ENCODE peak calls at places on chromosome 19, in five cellular contexts. C, D, N, B and A are unnamed samples. For H3K4me1, the result is how much of the 10 kb centered on the place peaks cover.

GRCh38 chr19:4057913-4058695 is 8.6 kb downstream of the ZBTB7A start:
- DNase-seq in C (peak), N (peak), B (peak), D (peak), A (peak)

GRCh38 chr19:38841787-38842438 is 7.9 kb downstream of the HNRNPL start:
- DNase-seq in N (no peak), C (no peak), B (no peak), D (no peak), A (no peak)

GRCh38 chr19:51473009-51473707 is 5.2 kb upstream of the CEACAM18 start:
- DNase-seq in C (no peak), D (peak), N (peak), B (no peak), A (peak)

GRCh38 chr19:40713939-40714338 is 2.7 kb downstream of the COQ8B start:
- DNase-seq in C (no peak), N (no peak), B (no peak), D (no peak), A (no peak)

GRCh38 chr19:57583521-57584416 is at the start of gene ZIK1:
- DNase-seq in D (peak), C (peak), N (peak), B (peak), A (peak)

GRCh38 chr19:55158848-55159793 is 1.6 kb upstream of the TNNI3 start:
- DNase-seq in D (no peak), C (no peak), N (no peak), B (no peak), A (no peak)

GRCh38 chr19:58204566-58204965 is 21.7 kb downstream of the ZNF274 start:
- DNase-seq in D (no peak), B (no peak), N (no peak), C (no peak), A (no peak)

GRCh38 chr19:48444129-48444932 is 1.5 kb upstream of the GRWD1 start:
- DNase-seq in B (no peak), C (no peak), N (no peak), D (no peak), A (peak)

GRCh38 chr19:36547001-36547732 is 19.1 kb upstream of the ZNF260 start:
- DNase-seq in N (peak), C (no peak), D (no peak), B (no peak), A (no peak)

GRCh38 chr19:42386974-42387707 is 3.0 kb downstream of the CNFN start:
- DNase-seq in N (peak), D (peak), B (peak), C (no peak), A (peak)

GRCh38 chr19:38667552-38668205 is 20.2 kb downstream of the ACTN4 start:
- DNase-seq in N (no peak), B (no peak), C (peak), D (no peak), A (no peak)

GRCh38 chr19:35216026-35216832 is 12.3 kb downstream of the FAM187B start:
- DNase-seq in C (no peak), N (peak), D (no peak), B (peak), A (no peak)

GRCh38 chr19:33134571-33135041 is 2.7 kb downstream of the WDR88 start:
- DNase-seq in N (no peak), B (no peak), C (peak), D (no peak), A (no peak)

GRCh38 chr19:45079063-45079910 is at the start of gene GEMIN7:
- DNase-seq in B (peak), D (peak), N (peak), C (peak), A (peak)

GRCh38 chr19:1474765-1475351 is 4.2 kb downstream of the C19orf25 start:
- DNase-seq in N (no peak), C (peak), B (no peak), D (no peak), A (no peak)

GRCh38 chr19:1473424-1473851 is 5.6 kb downstream of the C19orf25 start:
- DNase-seq in B (no peak), D (no peak), N (no peak), C (peak), A (no peak)

GRCh38 chr19:1473056-1473400 is 6.0 kb downstream of the C19orf25 start:
- DNase-seq in C (no peak), D (no peak), N (no peak), B (no peak), A (no peak)

GRCh38 chr19:1475751-1476437 is 3.1 kb downstream of the C19orf25 start:
- DNase-seq in D (no peak), N (no peak), B (no peak), C (peak), A (no peak)

GRCh38 chr19:1474011-1474764 is 4.8 kb downstream of the C19orf25 start:
- DNase-seq in B (no peak), C (no peak), N (no peak), D (no peak), A (peak)
- H3K4me1 ChIP-seq in B (under half), C (under half), N (under half), D (under half), A (under half)

DNA sequence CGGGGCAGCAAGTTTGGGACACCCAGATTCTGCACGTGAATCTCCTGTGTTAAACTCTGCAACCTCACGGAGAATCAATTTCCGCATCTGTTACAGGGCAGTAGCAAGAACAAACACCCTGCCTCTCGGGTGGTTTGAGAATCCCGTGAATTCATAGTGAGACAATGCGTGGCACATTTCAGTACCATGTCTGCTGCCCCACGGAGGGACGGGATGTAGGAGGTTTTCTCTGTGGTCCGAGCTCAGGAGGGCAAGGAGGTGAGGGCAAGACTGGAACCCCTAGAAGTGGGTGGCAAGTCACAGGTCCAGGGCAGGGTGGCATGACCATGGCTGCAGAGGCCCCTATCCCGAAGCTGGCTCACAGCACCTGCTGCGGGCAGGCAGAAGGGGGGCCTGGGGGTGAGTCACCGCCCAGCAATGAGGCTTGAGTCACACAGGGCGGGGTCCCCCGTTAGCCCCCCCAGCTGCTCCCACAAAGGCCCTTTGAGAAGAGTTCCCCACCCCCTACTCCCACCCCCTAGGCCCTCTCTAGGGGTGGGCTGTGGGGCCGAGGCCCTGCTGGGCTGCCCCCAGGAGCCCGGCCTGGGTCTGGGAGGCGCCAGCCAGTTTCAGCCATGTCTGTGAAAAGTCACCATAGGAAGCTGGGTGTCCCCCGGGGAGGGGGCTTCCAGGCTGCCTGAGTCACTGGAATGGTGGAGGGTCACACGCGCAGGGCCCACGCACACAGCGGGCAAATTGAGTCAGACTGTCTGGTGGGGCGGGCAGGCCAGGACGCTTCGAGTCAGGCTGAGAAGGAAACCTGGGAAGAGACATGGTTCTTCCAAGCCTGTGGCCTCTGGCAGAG is 25.8 kb upstream of the NANOS3 start:
- DNase-seq in C (peak), D (peak), N (peak), B (peak), A (peak)
- H3K4me1 ChIP-seq in C (under half), D (under half), N (half or more), B (under half), A (under half)

GRCh38 chr19:5103812-5104410 is 135.0 kb downstream of the KDM4B start:
- DNase-seq in C (no peak), B (no peak), D (no peak), N (no peak), A (no peak)
- H3K4me1 ChIP-seq in C (under half), B (under half), D (under half), N (under half), A (under half)

GRCh38 chr19:2615782-2616181 is 86.7 kb downstream of the GNG7 start:
- DNase-seq in D (no peak), B (no peak), N (no peak), C (peak), A (no peak)

GRCh38 chr19:2612619-2613249 is 89.8 kb downstream of the GNG7 start:
- DNase-seq in C (peak), D (no peak), N (no peak), B (no peak), A (no peak)

GRCh38 chr19:2610637-2611482 is 91.6 kb downstream of the GNG7 start:
- DNase-seq in N (peak), C (peak), B (peak), D (peak), A (peak)

GRCh38 chr19:2611483-2612464 is 90.7 kb downstream of the GNG7 start:
- DNase-seq in C (peak), N (no peak), B (no peak), D (no peak), A (no peak)

DNA sequence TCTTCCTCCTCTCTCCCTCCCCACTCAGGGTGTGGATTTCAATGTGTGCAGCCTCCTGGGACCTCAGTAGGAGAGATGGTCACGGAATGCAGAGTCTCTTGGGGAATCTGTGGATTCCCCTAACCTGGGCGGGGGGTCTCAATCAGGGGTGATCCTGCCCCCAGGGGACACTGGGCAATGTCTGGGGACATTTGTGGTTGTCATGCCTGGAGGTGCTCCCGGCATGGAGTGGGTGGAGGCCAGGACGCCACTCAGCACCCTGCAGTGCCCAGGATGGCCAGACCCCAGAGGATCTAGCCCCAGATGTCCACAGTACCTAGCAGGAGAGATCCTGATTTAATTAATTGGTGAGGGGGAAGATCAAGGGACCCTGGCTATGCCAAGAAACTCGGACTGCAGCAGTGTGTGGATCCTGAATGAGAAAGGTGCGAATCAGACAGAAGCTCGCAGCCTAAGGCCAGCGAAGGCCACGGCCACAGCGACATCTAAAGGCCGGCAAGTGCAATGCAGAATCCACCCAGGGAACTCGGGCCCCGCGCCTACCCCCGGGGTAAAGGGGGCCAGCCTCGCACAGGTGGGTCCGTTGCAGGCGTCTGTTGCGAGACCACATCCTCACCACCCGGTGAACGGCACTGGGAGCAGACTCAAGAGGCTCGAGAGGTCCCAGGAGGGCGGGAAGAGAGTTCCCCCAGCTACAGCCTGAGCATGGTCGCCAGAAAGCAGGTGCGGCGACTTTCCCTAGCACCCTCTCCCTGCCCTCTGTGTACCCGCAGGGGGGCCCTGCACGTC is 88.8 kb downstream of the GNG7 start:
- DNase-seq in D (no peak), B (peak), N (no peak), C (peak), A (no peak)
- H3K4me1 ChIP-seq in D (under half), B (under half), N (under half), C (under half), A (under half)

GRCh38 chr19:2799273-2800020 is 14.1 kb downstream of the THOP1 start:
- DNase-seq in N (no peak), D (no peak), C (no peak), B (no peak), A (no peak)
- H3K4me1 ChIP-seq in N (under half), D (under half), C (under half), B (under half), A (under half)

DNA sequence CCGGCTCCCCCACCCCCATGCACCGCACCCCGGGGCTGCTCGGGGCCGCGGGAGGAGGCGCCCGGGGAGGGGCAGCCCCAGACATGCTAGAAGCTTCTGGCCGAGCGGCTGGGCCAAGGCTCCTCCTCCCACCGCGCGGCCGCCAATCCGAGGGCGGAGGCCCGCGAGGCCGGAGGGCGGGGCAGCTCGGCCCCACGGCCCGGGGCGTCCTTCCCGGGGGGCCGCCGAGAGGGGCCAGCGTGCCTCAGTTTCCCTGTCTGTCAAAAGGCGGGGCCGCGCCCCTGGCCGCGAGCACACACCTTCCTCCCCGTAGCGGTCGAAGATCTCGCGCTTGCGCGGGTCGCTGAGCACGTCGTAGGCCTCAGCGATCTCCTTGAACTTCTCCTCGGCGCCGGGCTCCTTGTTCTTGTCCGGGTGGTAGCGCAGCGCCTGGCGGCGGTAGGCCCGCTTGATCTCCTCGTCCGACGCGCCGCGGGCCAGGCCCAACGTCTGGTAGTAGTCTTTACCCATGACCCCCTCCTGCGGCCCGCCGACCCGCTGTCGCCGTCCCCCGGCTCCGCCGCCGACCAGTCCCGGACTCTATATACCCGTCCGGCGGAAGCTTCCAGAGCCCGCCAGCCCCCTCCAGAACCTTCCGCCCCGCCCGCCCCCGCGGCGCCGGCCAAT is at the start of gene DNAJB1:
- DNase-seq in D (peak), C (peak), N (peak), B (peak), A (peak)
- H3K4me1 ChIP-seq in D (under half), C (under half), N (under half), B (under half), A (under half)

DNA sequence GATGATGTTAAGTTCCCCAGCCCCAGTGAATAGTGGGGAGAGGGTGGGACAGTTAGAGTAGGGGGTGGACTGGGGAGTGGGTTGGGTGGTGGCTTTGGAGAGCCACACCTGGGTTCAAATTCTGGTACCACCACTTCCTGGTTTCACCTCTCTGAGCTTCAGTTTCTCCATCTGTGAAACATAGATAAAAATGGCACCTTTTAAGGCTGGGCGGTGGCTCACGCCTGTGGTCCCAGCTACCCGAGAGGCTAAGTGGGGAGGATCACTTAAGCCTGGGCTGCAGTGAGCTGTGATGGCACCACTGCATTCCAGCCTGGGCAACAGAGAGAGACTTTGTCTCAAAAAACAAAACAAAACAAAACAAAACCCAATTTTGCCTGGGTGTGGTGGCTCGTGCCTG is 5.9 kb downstream of the VAV1 start:
- DNase-seq in N (no peak), C (no peak), D (no peak), B (no peak), A (no peak)
- H3K4me1 ChIP-seq in N (under half), C (under half), D (under half), B (under half), A (under half)

GRCh38 chr19:18434411-18435184 is 3.3 kb downstream of the ISYNA1 start:
- DNase-seq in N (no peak), D (no peak), B (no peak), C (no peak), A (peak)

GRCh38 chr19:18435848-18436631 is 1.9 kb downstream of the ISYNA1 start:
- DNase-seq in C (no peak), B (no peak), N (no peak), D (no peak), A (peak)

GRCh38 chr19:18433735-18434398 is 4.1 kb downstream of the ISYNA1 start:
- DNase-seq in D (no peak), B (no peak), C (peak), N (no peak), A (peak)

GRCh38 chr19:18436651-18437478 is 1.1 kb downstream of the ISYNA1 start:
- DNase-seq in B (peak), C (peak), D (peak), N (no peak), A (peak)

DNA sequence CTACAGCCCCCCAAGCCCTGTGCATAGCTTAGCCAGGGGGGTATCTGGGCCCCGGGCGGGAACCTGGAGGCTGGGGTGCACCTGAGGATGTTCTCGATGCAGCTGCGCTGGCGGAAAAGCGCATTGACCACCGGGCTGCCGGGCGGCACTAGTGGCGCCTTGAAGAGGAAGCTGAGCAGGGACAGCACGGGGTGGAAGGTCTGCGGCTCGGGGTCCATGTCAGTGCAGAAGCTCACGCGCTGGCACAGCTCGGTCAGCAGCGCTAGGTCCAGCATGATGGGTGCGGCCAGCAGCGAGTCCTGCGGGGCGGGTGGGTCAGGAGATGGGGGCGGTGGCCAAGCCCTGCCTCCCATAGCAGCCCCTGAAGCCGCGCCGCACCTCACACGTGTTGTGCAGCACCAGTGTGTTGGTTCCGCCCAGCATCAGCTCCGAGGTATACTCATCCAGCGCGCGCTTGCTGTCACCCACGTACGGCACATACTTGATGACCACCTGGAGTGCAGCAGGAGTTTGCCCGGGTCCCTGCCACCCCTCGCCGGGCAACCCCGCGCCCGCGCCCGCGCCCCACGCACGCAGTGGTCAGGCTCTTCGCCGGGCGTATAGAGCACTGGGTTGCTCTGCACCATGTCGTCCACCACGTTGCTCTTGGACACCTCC is 2.6 kb downstream of the ISYNA1 start:
- DNase-seq in D (no peak), C (no peak), B (no peak), N (no peak), A (peak)
- H3K4me1 ChIP-seq in D (under half), C (under half), B (under half), N (under half), A (under half)